ENCODE peak calls at places on chromosome 15, in seven cellular contexts. One of them, this sample, is unnamed.

GRCh38 chr15:71471347-71471746 is 339.0 kb upstream of the NR2E3 start:
- DNase-seq in aorta: no peak
- DNase-seq in psoas muscle: no peak
- DNase-seq in fibroblast of mammary gland: no peak
- DNase-seq in IMR-90: peak
- DNase-seq in PC-3: peak
- DNase-seq in AG04450: no peak
- DNase-seq in this sample: peak

GRCh38 chr15:98597666-98598065 is 50.7 kb upstream of the IGF1R start:
- DNase-seq in AG04450: no peak
- DNase-seq in psoas muscle: no peak
- DNase-seq in IMR-90: no peak
- DNase-seq in PC-3: peak
- DNase-seq in aorta: no peak
- DNase-seq in fibroblast of mammary gland: no peak
- DNase-seq in this sample: peak

GRCh38 chr15:51647128-51647562 is 24.6 kb upstream of the DMXL2 start:
- DNase-seq in aorta: peak
- DNase-seq in AG04450: no peak
- DNase-seq in IMR-90: peak
- DNase-seq in fibroblast of mammary gland: peak
- DNase-seq in psoas muscle: peak
- DNase-seq in PC-3: peak
- DNase-seq in this sample: peak

GRCh38 chr15:74799843-74800558 is 12.6 kb upstream of the LMAN1L start:
- DNase-seq in aorta: peak
- DNase-seq in PC-3: peak
- DNase-seq in AG04450: no peak
- DNase-seq in fibroblast of mammary gland: peak
- DNase-seq in psoas muscle: peak
- DNase-seq in IMR-90: peak
- DNase-seq in this sample: peak

GRCh38 chr15:39360417-39360816 is 220.5 kb upstream of the THBS1 start:
- DNase-seq in IMR-90: no peak
- DNase-seq in psoas muscle: no peak
- DNase-seq in fibroblast of mammary gland: peak
- DNase-seq in PC-3: no peak
- DNase-seq in aorta: no peak
- DNase-seq in AG04450: no peak
- DNase-seq in this sample: no peak

GRCh38 chr15:87268675-87269074 is 987.9 kb downstream of the NTRK3 start:
- DNase-seq in PC-3: peak
- DNase-seq in fibroblast of mammary gland: peak
- DNase-seq in psoas muscle: no peak
- DNase-seq in aorta: no peak
- DNase-seq in IMR-90: no peak
- DNase-seq in AG04450: peak
- DNase-seq in this sample: no peak

GRCh38 chr15:80179025-80179759 is 26.4 kb downstream of the FAH start:
- DNase-seq in aorta: no peak
- DNase-seq in IMR-90: peak
- DNase-seq in psoas muscle: no peak
- DNase-seq in fibroblast of mammary gland: peak
- DNase-seq in AG04450: peak
- DNase-seq in PC-3: peak
- DNase-seq in this sample: peak

GRCh38 chr15:70056091-70056680 is 41.5 kb downstream of the TLE3 start:
- DNase-seq in IMR-90: no peak
- DNase-seq in PC-3: no peak
- DNase-seq in psoas muscle: no peak
- DNase-seq in aorta: no peak
- DNase-seq in fibroblast of mammary gland: no peak
- DNase-seq in AG04450: no peak
- DNase-seq in this sample: no peak

GRCh38 chr15:51681303-51681963 is at the start of gene SCG3:
- DNase-seq in AG04450: no peak
- DNase-seq in aorta: peak
- DNase-seq in psoas muscle: peak
- DNase-seq in PC-3: peak
- DNase-seq in IMR-90: peak
- DNase-seq in fibroblast of mammary gland: peak
- DNase-seq in this sample: peak

GRCh38 chr15:100704281-100705055 is 102.1 kb downstream of the ASB7 start:
- DNase-seq in fibroblast of mammary gland: peak
- DNase-seq in psoas muscle: no peak
- DNase-seq in AG04450: no peak
- DNase-seq in IMR-90: peak
- DNase-seq in PC-3: peak
- DNase-seq in aorta: no peak
- DNase-seq in this sample: peak

GRCh38 chr15:59569477-59569876 is 42.1 kb upstream of the GCNT3 start:
- DNase-seq in IMR-90: no peak
- DNase-seq in fibroblast of mammary gland: no peak
- DNase-seq in aorta: no peak
- DNase-seq in AG04450: no peak
- DNase-seq in PC-3: no peak
- DNase-seq in psoas muscle: no peak
- DNase-seq in this sample: no peak

GRCh38 chr15:75508741-75509532 is 57.4 kb upstream of the SIN3A start:
- DNase-seq in IMR-90: peak
- DNase-seq in PC-3: peak
- DNase-seq in psoas muscle: no peak
- DNase-seq in aorta: no peak
- DNase-seq in fibroblast of mammary gland: peak
- DNase-seq in AG04450: peak
- DNase-seq in this sample: peak

GRCh38 chr15:76340802-76341365 is 4.3 kb downstream of the ISL2 start:
- DNase-seq in IMR-90: no peak
- DNase-seq in aorta: no peak
- DNase-seq in AG04450: no peak
- DNase-seq in psoas muscle: no peak
- DNase-seq in fibroblast of mammary gland: no peak
- DNase-seq in PC-3: no peak
- DNase-seq in this sample: peak

GRCh38 chr15:42156266-42156922 is at the start of gene PLA2G4F:
- DNase-seq in fibroblast of mammary gland: no peak
- DNase-seq in PC-3: peak
- DNase-seq in IMR-90: no peak
- DNase-seq in AG04450: no peak
- DNase-seq in psoas muscle: no peak
- DNase-seq in aorta: no peak
- DNase-seq in this sample: no peak

GRCh38 chr15:89836255-89837133 is 21.8 kb upstream of the ANPEP start:
- DNase-seq in IMR-90: peak
- DNase-seq in psoas muscle: no peak
- DNase-seq in aorta: no peak
- DNase-seq in fibroblast of mammary gland: peak
- DNase-seq in AG04450: peak
- DNase-seq in PC-3: peak
- DNase-seq in this sample: peak

GRCh38 chr15:69253156-69253555 is 45.6 kb upstream of the PAQR5 start:
- DNase-seq in psoas muscle: no peak
- DNase-seq in AG04450: peak
- DNase-seq in aorta: peak
- DNase-seq in IMR-90: peak
- DNase-seq in fibroblast of mammary gland: peak
- DNase-seq in PC-3: peak
- DNase-seq in this sample: peak

GRCh38 chr15:54032066-54032465 is 53.8 kb downstream of the UNC13C start:
- DNase-seq in aorta: no peak
- DNase-seq in psoas muscle: no peak
- DNase-seq in IMR-90: no peak
- DNase-seq in AG04450: no peak
- DNase-seq in fibroblast of mammary gland: no peak
- DNase-seq in PC-3: no peak
- DNase-seq in this sample: no peak

GRCh38 chr15:59255647-59256380 is 49.2 kb downstream of the LDHAL6B start:
- DNase-seq in psoas muscle: no peak
- DNase-seq in fibroblast of mammary gland: no peak
- DNase-seq in aorta: no peak
- DNase-seq in IMR-90: peak
- DNase-seq in PC-3: peak
- DNase-seq in AG04450: no peak
- DNase-seq in this sample: no peak

GRCh38 chr15:91278956-91279355 is 178.9 kb downstream of the SV2B start:
- DNase-seq in aorta: no peak
- DNase-seq in IMR-90: no peak
- DNase-seq in psoas muscle: no peak
- DNase-seq in fibroblast of mammary gland: no peak
- DNase-seq in AG04450: no peak
- DNase-seq in PC-3: no peak
- DNase-seq in this sample: no peak

GRCh38 chr15:38021259-38021658 is 86.8 kb downstream of the TMCO5A start:
- DNase-seq in fibroblast of mammary gland: no peak
- DNase-seq in PC-3: no peak
- DNase-seq in psoas muscle: no peak
- DNase-seq in IMR-90: no peak
- DNase-seq in AG04450: no peak
- DNase-seq in aorta: no peak
- DNase-seq in this sample: no peak

GRCh38 chr15:98813956-98814355 is 165.6 kb downstream of the IGF1R start:
- DNase-seq in aorta: no peak
- DNase-seq in psoas muscle: no peak
- DNase-seq in IMR-90: peak
- DNase-seq in fibroblast of mammary gland: peak
- DNase-seq in PC-3: no peak
- DNase-seq in AG04450: peak
- DNase-seq in this sample: peak

GRCh38 chr15:80241508-80241907 is 10.5 kb downstream of the CTXND1 start:
- DNase-seq in psoas muscle: no peak
- DNase-seq in fibroblast of mammary gland: no peak
- DNase-seq in IMR-90: no peak
- DNase-seq in aorta: no peak
- DNase-seq in AG04450: no peak
- DNase-seq in PC-3: no peak
- DNase-seq in this sample: no peak

GRCh38 chr15:54859982-54860381 is 336.8 kb downstream of the RSL24D1 start:
- DNase-seq in PC-3: no peak
- DNase-seq in AG04450: no peak
- DNase-seq in fibroblast of mammary gland: no peak
- DNase-seq in IMR-90: no peak
- DNase-seq in aorta: no peak
- DNase-seq in psoas muscle: no peak
- DNase-seq in this sample: no peak

DNA sequence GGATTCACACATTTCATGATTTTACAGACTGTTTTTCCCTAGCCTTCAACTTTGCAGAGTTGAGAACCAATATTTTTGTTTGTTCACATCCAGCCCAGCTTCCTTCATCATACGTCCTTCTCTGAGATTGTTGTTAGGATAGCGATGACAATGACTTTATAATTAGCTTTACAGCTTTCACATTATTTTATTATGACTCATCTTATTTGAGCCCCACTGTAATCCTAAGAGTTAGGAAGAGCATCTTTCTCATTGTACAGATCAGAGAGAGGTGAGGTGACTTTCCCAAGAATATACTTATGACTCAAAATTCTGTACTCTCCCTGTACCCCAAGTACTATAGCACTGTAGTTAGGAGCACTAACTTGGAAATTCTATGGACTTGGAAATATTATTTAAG is 156.1 kb downstream of the ALDH1A2 start:
- DNase-seq in aorta: no peak
- DNase-seq in fibroblast of mammary gland: no peak
- DNase-seq in AG04450: no peak
- DNase-seq in IMR-90: no peak
- DNase-seq in PC-3: no peak
- DNase-seq in psoas muscle: no peak
- DNase-seq in this sample: no peak
- H3K4me3 ChIP-seq in aorta: no peak
- H3K4me3 ChIP-seq in fibroblast of mammary gland: no peak
- H3K4me3 ChIP-seq in AG04450: no peak
- H3K4me3 ChIP-seq in IMR-90: no peak
- H3K4me3 ChIP-seq in PC-3: no peak
- H3K4me3 ChIP-seq in psoas muscle: no peak
- H3K4me3 ChIP-seq in this sample: no peak

GRCh38 chr15:84818221-84819131 is 1.3 kb downstream of the ALPK3 start:
- DNase-seq in IMR-90: peak
- DNase-seq in aorta: no peak
- DNase-seq in PC-3: peak
- DNase-seq in fibroblast of mammary gland: peak
- DNase-seq in AG04450: no peak
- DNase-seq in psoas muscle: peak
- DNase-seq in this sample: no peak
- H3K4me3 ChIP-seq in IMR-90: no peak
- H3K4me3 ChIP-seq in aorta: peak
- H3K4me3 ChIP-seq in PC-3: no peak
- H3K4me3 ChIP-seq in fibroblast of mammary gland: no peak
- H3K4me3 ChIP-seq in AG04450: no peak
- H3K4me3 ChIP-seq in psoas muscle: peak
- H3K4me3 ChIP-seq in this sample: no peak

GRCh38 chr15:45454825-45455224 is 67.7 kb downstream of the SLC30A4 start:
- DNase-seq in PC-3: peak
- DNase-seq in psoas muscle: peak
- DNase-seq in IMR-90: peak
- DNase-seq in AG04450: peak
- DNase-seq in aorta: peak
- DNase-seq in fibroblast of mammary gland: peak
- DNase-seq in this sample: peak
- H3K4me3 ChIP-seq in PC-3: peak
- H3K4me3 ChIP-seq in psoas muscle: no peak
- H3K4me3 ChIP-seq in IMR-90: no peak
- H3K4me3 ChIP-seq in AG04450: peak
- H3K4me3 ChIP-seq in aorta: no peak
- H3K4me3 ChIP-seq in fibroblast of mammary gland: no peak
- H3K4me3 ChIP-seq in this sample: no peak

DNA sequence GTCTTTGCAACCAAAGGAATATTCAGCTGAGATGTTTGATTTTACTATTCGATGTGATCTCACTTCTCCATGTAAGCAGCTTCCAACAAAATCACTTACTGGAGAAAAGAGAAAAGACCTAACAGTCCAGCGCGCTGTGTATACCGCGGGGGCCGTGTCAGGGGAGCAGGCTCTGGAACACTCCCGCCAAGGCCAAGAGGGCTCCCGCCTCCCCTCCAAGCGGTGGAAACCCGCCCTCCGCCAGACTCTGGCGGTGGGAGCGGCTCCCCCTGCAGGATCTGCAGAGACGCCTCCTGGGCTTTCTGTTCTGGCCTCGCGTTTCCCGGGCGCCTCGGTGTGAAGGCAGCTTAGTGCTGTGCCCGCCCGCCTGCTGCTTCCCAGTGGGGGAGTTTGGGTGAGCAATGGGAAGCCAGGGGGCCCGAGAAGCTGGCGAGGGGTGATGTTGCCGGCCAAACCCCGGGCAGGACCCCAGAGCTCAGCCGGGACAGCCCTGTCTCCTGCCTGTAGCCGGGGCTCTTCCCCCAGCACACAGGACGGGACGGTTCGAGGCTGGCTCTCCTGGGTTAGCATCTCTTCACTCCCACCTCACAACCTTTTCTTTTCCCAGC is 36.3 kb downstream of the CHST14 start:
- DNase-seq in aorta: peak
- DNase-seq in fibroblast of mammary gland: peak
- DNase-seq in PC-3: peak
- DNase-seq in AG04450: no peak
- DNase-seq in IMR-90: peak
- DNase-seq in psoas muscle: peak
- DNase-seq in this sample: peak
- H3K4me3 ChIP-seq in aorta: no peak
- H3K4me3 ChIP-seq in fibroblast of mammary gland: peak
- H3K4me3 ChIP-seq in PC-3: peak
- H3K4me3 ChIP-seq in AG04450: peak
- H3K4me3 ChIP-seq in IMR-90: peak
- H3K4me3 ChIP-seq in psoas muscle: peak
- H3K4me3 ChIP-seq in this sample: peak

GRCh38 chr15:66294932-66295235 is 1.5 kb downstream of the DIS3L start:
- DNase-seq in fibroblast of mammary gland: peak
- DNase-seq in aorta: no peak
- DNase-seq in PC-3: no peak
- DNase-seq in AG04450: no peak
- DNase-seq in psoas muscle: no peak
- DNase-seq in IMR-90: peak
- DNase-seq in this sample: peak
- H3K4me3 ChIP-seq in fibroblast of mammary gland: peak
- H3K4me3 ChIP-seq in aorta: no peak
- H3K4me3 ChIP-seq in PC-3: peak
- H3K4me3 ChIP-seq in AG04450: no peak
- H3K4me3 ChIP-seq in psoas muscle: peak
- H3K4me3 ChIP-seq in IMR-90: no peak
- H3K4me3 ChIP-seq in this sample: peak